ENCODE peak calls at places on chromosomes 1 and 21, in ten cellular contexts. One of them, this sample, is unnamed. For H3K9me3, the result is how much of the 10 kb centered on the place peaks cover.

GRCh38 chr1:92065042-92065441 is 10.2 kb downstream of the SETSIP start:
- ATAC-seq in RWPE2: no peak
- ATAC-seq in CD8-positive, alpha-beta T cell: no peak
- ATAC-seq in pancreas: no peak
- ATAC-seq in heart left ventricle: no peak
- ATAC-seq in CD4-positive, alpha-beta T cell: no peak
- ATAC-seq in HepG2: peak
- ATAC-seq in mucosa of descending colon: no peak
- ATAC-seq in psoas muscle: no peak
- ATAC-seq in left lung: no peak
- ATAC-seq in this sample: no peak

GRCh38 chr1:53508991-53509663 is 49.9 kb downstream of the DMRTB1 start:
- ATAC-seq in HepG2: no peak
- ATAC-seq in pancreas: no peak
- ATAC-seq in psoas muscle: no peak
- ATAC-seq in mucosa of descending colon: peak
- ATAC-seq in CD8-positive, alpha-beta T cell: no peak
- ATAC-seq in left lung: peak
- ATAC-seq in CD4-positive, alpha-beta T cell: no peak
- ATAC-seq in heart left ventricle: no peak
- ATAC-seq in RWPE2: peak
- ATAC-seq in this sample: no peak

GRCh38 chr1:171910786-171911185 is 69.5 kb downstream of the DNM3 start:
- ATAC-seq in CD8-positive, alpha-beta T cell: no peak
- ATAC-seq in mucosa of descending colon: no peak
- ATAC-seq in left lung: no peak
- ATAC-seq in psoas muscle: no peak
- ATAC-seq in heart left ventricle: no peak
- ATAC-seq in HepG2: no peak
- ATAC-seq in RWPE2: peak
- ATAC-seq in pancreas: no peak
- ATAC-seq in CD4-positive, alpha-beta T cell: no peak
- ATAC-seq in this sample: no peak

GRCh38 chr1:55005351-55006140 is 6.8 kb downstream of the BSND start:
- ATAC-seq in left lung: no peak
- ATAC-seq in heart left ventricle: no peak
- ATAC-seq in RWPE2: no peak
- ATAC-seq in CD4-positive, alpha-beta T cell: no peak
- ATAC-seq in pancreas: no peak
- ATAC-seq in psoas muscle: no peak
- ATAC-seq in CD8-positive, alpha-beta T cell: no peak
- ATAC-seq in mucosa of descending colon: peak
- ATAC-seq in HepG2: no peak
- ATAC-seq in this sample: no peak

GRCh38 chr1:52238887-52239707 is 97.2 kb downstream of the ZFYVE9 start:
- ATAC-seq in CD8-positive, alpha-beta T cell: no peak
- ATAC-seq in pancreas: no peak
- ATAC-seq in CD4-positive, alpha-beta T cell: no peak
- ATAC-seq in HepG2: no peak
- ATAC-seq in psoas muscle: no peak
- ATAC-seq in heart left ventricle: no peak
- ATAC-seq in mucosa of descending colon: no peak
- ATAC-seq in left lung: no peak
- ATAC-seq in RWPE2: no peak
- ATAC-seq in this sample: no peak

GRCh38 chr1:212255705-212256307 is 29.4 kb upstream of the PPP2R5A start:
- ATAC-seq in RWPE2: no peak
- ATAC-seq in heart left ventricle: no peak
- ATAC-seq in psoas muscle: no peak
- ATAC-seq in mucosa of descending colon: peak
- ATAC-seq in HepG2: peak
- ATAC-seq in pancreas: no peak
- ATAC-seq in CD4-positive, alpha-beta T cell: no peak
- ATAC-seq in left lung: peak
- ATAC-seq in CD8-positive, alpha-beta T cell: peak
- ATAC-seq in this sample: peak

GRCh38 chr1:5067251-5067650 is 412.8 kb downstream of the AJAP1 start:
- ATAC-seq in heart left ventricle: no peak
- ATAC-seq in psoas muscle: no peak
- ATAC-seq in mucosa of descending colon: no peak
- ATAC-seq in CD4-positive, alpha-beta T cell: no peak
- ATAC-seq in HepG2: no peak
- ATAC-seq in pancreas: no peak
- ATAC-seq in RWPE2: no peak
- ATAC-seq in left lung: no peak
- ATAC-seq in CD8-positive, alpha-beta T cell: no peak
- ATAC-seq in this sample: no peak

GRCh38 chr1:198649598-198650338 is 10.9 kb downstream of the PTPRC start:
- ATAC-seq in mucosa of descending colon: no peak
- ATAC-seq in HepG2: no peak
- ATAC-seq in CD4-positive, alpha-beta T cell: peak
- ATAC-seq in CD8-positive, alpha-beta T cell: peak
- ATAC-seq in pancreas: no peak
- ATAC-seq in psoas muscle: no peak
- ATAC-seq in RWPE2: no peak
- ATAC-seq in left lung: no peak
- ATAC-seq in heart left ventricle: no peak
- ATAC-seq in this sample: no peak

GRCh38 chr1:207335695-207336363 is 14.4 kb downstream of the CD55 start:
- ATAC-seq in CD4-positive, alpha-beta T cell: peak
- ATAC-seq in CD8-positive, alpha-beta T cell: peak
- ATAC-seq in mucosa of descending colon: peak
- ATAC-seq in heart left ventricle: peak
- ATAC-seq in HepG2: no peak
- ATAC-seq in psoas muscle: no peak
- ATAC-seq in pancreas: peak
- ATAC-seq in left lung: peak
- ATAC-seq in RWPE2: peak
- ATAC-seq in this sample: peak

GRCh38 chr1:231219422-231220401 is 21.3 kb upstream of the GNPAT start:
- ATAC-seq in pancreas: peak
- ATAC-seq in mucosa of descending colon: no peak
- ATAC-seq in left lung: no peak
- ATAC-seq in heart left ventricle: no peak
- ATAC-seq in HepG2: peak
- ATAC-seq in psoas muscle: no peak
- ATAC-seq in RWPE2: no peak
- ATAC-seq in CD4-positive, alpha-beta T cell: no peak
- ATAC-seq in CD8-positive, alpha-beta T cell: no peak
- ATAC-seq in this sample: no peak

GRCh38 chr1:164602142-164602429 is 43.1 kb downstream of the PBX1 start:
- ATAC-seq in RWPE2: peak
- ATAC-seq in mucosa of descending colon: peak
- ATAC-seq in HepG2: no peak
- ATAC-seq in left lung: peak
- ATAC-seq in CD8-positive, alpha-beta T cell: no peak
- ATAC-seq in psoas muscle: peak
- ATAC-seq in pancreas: peak
- ATAC-seq in heart left ventricle: peak
- ATAC-seq in CD4-positive, alpha-beta T cell: no peak
- ATAC-seq in this sample: no peak

GRCh38 chr21:38714998-38715397 is 90.7 kb upstream of the ETS2 start:
- ATAC-seq in mucosa of descending colon: no peak
- ATAC-seq in left lung: no peak
- ATAC-seq in HepG2: no peak
- ATAC-seq in CD4-positive, alpha-beta T cell: no peak
- ATAC-seq in pancreas: no peak
- ATAC-seq in heart left ventricle: no peak
- ATAC-seq in CD8-positive, alpha-beta T cell: no peak
- ATAC-seq in psoas muscle: no peak
- ATAC-seq in RWPE2: no peak
- ATAC-seq in this sample: no peak

DNA sequence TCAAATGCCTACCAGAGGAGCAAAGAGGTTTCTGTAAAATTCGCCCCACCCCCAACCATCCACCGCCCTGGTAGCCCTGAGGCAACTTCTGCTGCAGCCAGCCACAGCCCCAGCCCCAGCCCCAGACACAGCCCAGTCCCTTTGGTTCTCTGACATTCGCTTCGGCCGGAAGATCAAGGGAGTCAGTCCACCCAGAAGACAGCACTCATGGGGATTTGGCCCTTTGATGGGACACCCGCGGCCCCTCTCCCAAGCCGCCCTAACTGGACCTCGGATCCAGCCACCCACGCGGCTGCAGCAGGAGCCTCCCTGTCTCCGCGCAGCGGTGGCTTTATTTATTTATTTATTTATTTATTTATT is 3881.0 kb downstream of the SRGAP2C start:
- ATAC-seq in RWPE2: no peak
- ATAC-seq in psoas muscle: no peak
- ATAC-seq in CD4-positive, alpha-beta T cell: no peak
- ATAC-seq in mucosa of descending colon: no peak
- ATAC-seq in HepG2: no peak
- ATAC-seq in left lung: no peak
- ATAC-seq in CD8-positive, alpha-beta T cell: no peak
- ATAC-seq in pancreas: no peak
- ATAC-seq in heart left ventricle: no peak
- ATAC-seq in this sample: no peak
- H3K9me3 ChIP-seq in RWPE2: under half
- H3K9me3 ChIP-seq in psoas muscle: under half
- H3K9me3 ChIP-seq in CD4-positive, alpha-beta T cell: under half
- H3K9me3 ChIP-seq in mucosa of descending colon: half or more
- H3K9me3 ChIP-seq in HepG2: half or more
- H3K9me3 ChIP-seq in left lung: half or more
- H3K9me3 ChIP-seq in CD8-positive, alpha-beta T cell: under half
- H3K9me3 ChIP-seq in pancreas: under half
- H3K9me3 ChIP-seq in heart left ventricle: under half
- H3K9me3 ChIP-seq in this sample: under half

DNA sequence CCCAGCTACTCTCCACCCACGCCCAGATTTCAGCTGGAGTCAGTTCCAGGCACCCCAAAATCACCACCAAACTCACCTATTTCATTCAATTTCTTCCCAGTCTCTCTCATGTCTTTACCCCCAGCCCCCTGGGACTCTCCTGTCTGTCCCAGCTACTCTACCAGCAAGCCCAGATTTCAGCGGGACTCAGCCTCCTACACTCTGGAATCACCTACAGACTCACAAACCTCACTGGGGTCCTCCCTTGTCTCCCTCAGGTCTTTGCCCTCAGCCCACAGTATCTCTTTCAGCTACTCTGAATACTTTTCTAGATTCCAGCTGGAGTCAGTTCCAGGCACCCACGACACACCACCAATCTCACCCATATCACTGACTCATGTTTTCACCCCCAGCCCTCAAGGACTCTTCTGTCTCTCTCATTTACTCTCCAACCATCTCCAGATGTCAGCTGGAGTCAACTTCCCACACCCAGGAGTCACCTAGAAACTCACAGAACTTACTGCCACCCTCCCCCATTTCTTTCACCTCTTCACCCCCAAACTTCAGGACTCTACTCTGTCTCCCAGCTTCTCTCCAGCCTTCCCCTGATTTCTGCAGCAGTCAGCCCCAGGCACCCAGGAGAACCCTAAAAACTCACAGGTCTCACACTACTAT is 1529.3 kb upstream of the TPTE start:
- ATAC-seq in pancreas: no peak
- ATAC-seq in CD4-positive, alpha-beta T cell: no peak
- ATAC-seq in left lung: peak
- ATAC-seq in CD8-positive, alpha-beta T cell: no peak
- ATAC-seq in HepG2: peak
- ATAC-seq in psoas muscle: no peak
- ATAC-seq in mucosa of descending colon: no peak
- ATAC-seq in RWPE2: no peak
- ATAC-seq in heart left ventricle: no peak
- ATAC-seq in this sample: peak
- H3K9me3 ChIP-seq in pancreas: under half
- H3K9me3 ChIP-seq in CD4-positive, alpha-beta T cell: under half
- H3K9me3 ChIP-seq in left lung: half or more
- H3K9me3 ChIP-seq in CD8-positive, alpha-beta T cell: under half
- H3K9me3 ChIP-seq in HepG2: half or more
- H3K9me3 ChIP-seq in psoas muscle: under half
- H3K9me3 ChIP-seq in mucosa of descending colon: half or more
- H3K9me3 ChIP-seq in RWPE2: under half
- H3K9me3 ChIP-seq in heart left ventricle: under half
- H3K9me3 ChIP-seq in this sample: under half

DNA sequence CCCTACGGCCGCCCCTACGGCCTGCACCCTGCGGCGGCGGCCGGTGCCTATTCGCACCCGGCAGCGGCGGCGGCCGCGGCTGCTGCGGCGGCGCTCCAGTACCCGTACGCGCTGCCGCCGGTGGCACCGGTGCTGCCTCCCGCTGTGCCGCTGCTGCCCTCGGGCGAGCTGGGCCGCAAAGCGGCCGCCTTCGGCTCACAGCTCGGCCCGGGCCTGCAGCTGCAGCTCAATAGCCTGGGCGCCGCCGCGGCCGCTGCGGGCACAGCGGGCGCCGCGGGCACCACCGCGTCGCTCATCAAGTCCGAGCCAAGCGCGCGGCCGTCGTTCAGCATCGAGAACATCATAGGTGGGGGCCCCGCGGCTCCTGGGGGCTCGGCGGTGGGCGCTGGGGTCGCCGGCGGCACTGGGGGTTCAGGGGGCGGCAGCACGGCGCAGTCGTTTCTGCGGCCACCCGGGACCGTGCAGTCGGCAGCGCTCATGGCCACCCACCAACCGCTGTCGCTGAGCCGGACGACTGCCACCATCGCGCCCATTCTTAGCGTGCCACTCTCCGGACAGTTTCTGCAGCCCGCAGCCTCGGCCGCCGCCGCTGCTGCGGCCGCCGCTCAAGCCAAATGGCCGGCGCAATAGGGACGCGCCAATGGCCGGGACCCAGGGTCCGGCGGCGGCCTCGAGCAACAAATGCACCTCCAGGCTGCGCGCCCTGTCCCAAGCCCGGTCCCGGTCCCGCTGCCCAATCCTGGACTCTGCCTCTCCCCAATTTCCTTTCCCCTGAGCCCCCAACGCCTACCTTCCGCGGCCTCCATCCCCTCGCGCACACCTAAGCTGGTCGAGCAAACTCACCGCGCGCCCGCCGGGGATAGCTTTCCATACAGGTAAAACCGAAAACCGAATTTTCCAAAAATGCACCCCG is 1.8 kb downstream of the FOXD3 start:
- ATAC-seq in psoas muscle: no peak
- ATAC-seq in CD4-positive, alpha-beta T cell: peak
- ATAC-seq in RWPE2: no peak
- ATAC-seq in HepG2: no peak
- ATAC-seq in mucosa of descending colon: peak
- ATAC-seq in left lung: no peak
- ATAC-seq in pancreas: no peak
- ATAC-seq in heart left ventricle: no peak
- ATAC-seq in CD8-positive, alpha-beta T cell: no peak
- ATAC-seq in this sample: no peak
- H3K9me3 ChIP-seq in psoas muscle: under half
- H3K9me3 ChIP-seq in CD4-positive, alpha-beta T cell: under half
- H3K9me3 ChIP-seq in RWPE2: under half
- H3K9me3 ChIP-seq in HepG2: under half
- H3K9me3 ChIP-seq in mucosa of descending colon: under half
- H3K9me3 ChIP-seq in left lung: under half
- H3K9me3 ChIP-seq in pancreas: under half
- H3K9me3 ChIP-seq in heart left ventricle: under half
- H3K9me3 ChIP-seq in CD8-positive, alpha-beta T cell: under half
- H3K9me3 ChIP-seq in this sample: under half

DNA sequence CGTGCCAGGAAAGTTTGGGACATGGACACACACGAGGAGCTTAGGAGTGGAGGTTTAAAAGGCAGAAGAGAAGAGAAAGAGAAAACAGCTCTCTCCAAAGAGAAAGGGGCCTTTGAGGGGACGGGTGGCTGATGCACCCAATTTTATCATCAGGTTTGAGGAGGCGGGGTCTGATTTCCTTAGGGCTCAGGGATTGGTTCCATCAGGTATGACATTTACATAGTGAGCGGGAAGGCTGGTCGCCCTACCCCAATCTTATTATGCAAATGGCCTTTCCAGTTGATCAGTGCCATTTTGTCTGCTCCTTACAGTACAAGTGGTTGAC is 749.1 kb upstream of the TPTE start:
- ATAC-seq in heart left ventricle: no peak
- ATAC-seq in pancreas: no peak
- ATAC-seq in mucosa of descending colon: no peak
- ATAC-seq in RWPE2: no peak
- ATAC-seq in CD4-positive, alpha-beta T cell: no peak
- ATAC-seq in CD8-positive, alpha-beta T cell: no peak
- ATAC-seq in psoas muscle: no peak
- ATAC-seq in left lung: no peak
- ATAC-seq in HepG2: no peak
- ATAC-seq in this sample: no peak
- H3K9me3 ChIP-seq in heart left ventricle: under half
- H3K9me3 ChIP-seq in pancreas: under half
- H3K9me3 ChIP-seq in mucosa of descending colon: half or more
- H3K9me3 ChIP-seq in RWPE2: under half
- H3K9me3 ChIP-seq in CD4-positive, alpha-beta T cell: under half
- H3K9me3 ChIP-seq in CD8-positive, alpha-beta T cell: under half
- H3K9me3 ChIP-seq in psoas muscle: under half
- H3K9me3 ChIP-seq in left lung: half or more
- H3K9me3 ChIP-seq in HepG2: half or more
- H3K9me3 ChIP-seq in this sample: under half

This sample was measured in gastroesophageal sphincter.